ENCODE peak calls at places on chromosome 14, in eight cellular contexts. O is upper lobe of left lung, L is H1, M is stomach, V is suprapubic skin, X is sigmoid colon, K is esophagus muscularis mucosa, G is transverse colon. W is an unnamed sample. For H3K4me1, the result is how much of the 10 kb centered on the place peaks cover.

GRCh38 chr14:54651649-54652048 is 84.7 kb downstream of the SAMD4A start:
- DNase-seq in M (no peak), V (no peak), X (no peak), L (no peak), G (no peak), O (no peak), K (no peak), W (no peak)

GRCh38 chr14:69772082-69773017 is 5.4 kb downstream of the SRSF5 start:
- DNase-seq in K (peak), O (no peak), V (no peak), M (no peak), G (no peak), X (no peak), L (no peak), W (no peak)

GRCh38 chr14:22555573-22556011 is 33.4 kb downstream of the DAD1 start:
- DNase-seq in V (no peak), X (no peak), G (no peak), K (no peak), M (no peak), O (no peak), L (no peak), W (no peak)

GRCh38 chr14:35855886-35856481 is 29.8 kb downstream of the BRMS1L start:
- DNase-seq in M (no peak), K (no peak), X (no peak), G (no peak), V (no peak), L (no peak), O (no peak), W (no peak)

GRCh38 chr14:77199590-77199989 is 18.0 kb downstream of the TMEM63C start:
- DNase-seq in G (no peak), V (no peak), M (no peak), K (no peak), L (no peak), X (no peak), O (no peak), W (no peak)

GRCh38 chr14:76348898-76349297 is 27.0 kb upstream of the ESRRB start:
- DNase-seq in O (no peak), V (no peak), X (no peak), K (no peak), G (no peak), M (no peak), L (peak), W (no peak)

GRCh38 chr14:72845675-72846074 is 48.2 kb downstream of the DPF3 start:
- DNase-seq in L (no peak), M (no peak), G (no peak), V (no peak), X (no peak), O (no peak), K (no peak), W (no peak)

GRCh38 chr14:53842938-53843337 is 113.7 kb downstream of the BMP4 start:
- DNase-seq in X (no peak), G (no peak), V (no peak), K (no peak), O (no peak), M (no peak), L (no peak), W (no peak)

GRCh38 chr14:101112351-101113107 is 209.0 kb upstream of the RTL1 start:
- DNase-seq in L (no peak), O (peak), K (peak), G (no peak), X (peak), M (peak), V (peak), W (peak)

GRCh38 chr14:21455912-21456667 is at the start of gene CHD8:
- DNase-seq in K (peak), G (peak), X (peak), O (peak), V (peak), L (peak), M (peak), W (peak)

GRCh38 chr14:106417224-106418049 is 891.1 kb downstream of the TMEM121 start:
- DNase-seq in O (peak), V (peak), X (no peak), G (peak), K (no peak), M (peak), L (peak), W (no peak)

GRCh38 chr14:35362911-35363374 is 41.6 kb downstream of the NFKBIA start:
- DNase-seq in V (no peak), X (no peak), L (no peak), K (no peak), M (no peak), O (no peak), G (no peak), W (no peak)

GRCh38 chr14:79332504-79333197 is 878.7 kb downstream of the DIO2 start:
- DNase-seq in L (no peak), O (no peak), K (no peak), M (no peak), G (no peak), V (no peak), X (no peak), W (no peak)

GRCh38 chr14:87109271-87109670 is 883.7 kb downstream of the GALC start:
- DNase-seq in L (no peak), M (no peak), V (no peak), O (no peak), X (no peak), G (no peak), K (no peak), W (no peak)

GRCh38 chr14:78448483-78449094 is 278.4 kb downstream of the NRXN3 start:
- DNase-seq in V (no peak), K (no peak), M (peak), X (no peak), L (peak), G (peak), O (peak), W (no peak)

GRCh38 chr14:30620178-30620577 is 1.9 kb upstream of the SCFD1 start:
- DNase-seq in G (no peak), X (no peak), V (no peak), M (no peak), L (no peak), O (no peak), K (no peak), W (no peak)

GRCh38 chr14:71362920-71363584 is 455.8 kb downstream of the PCNX1 start:
- DNase-seq in V (no peak), K (no peak), G (no peak), M (no peak), L (no peak), X (no peak), O (no peak), W (no peak)

GRCh38 chr14:81062816-81063215 is 107.4 kb downstream of the TSHR start:
- DNase-seq in L (peak), K (no peak), M (no peak), X (no peak), V (no peak), G (no peak), O (no peak), W (no peak)

GRCh38 chr14:23481362-23481970 is 12.0 kb downstream of the NGDN start:
- DNase-seq in M (no peak), L (no peak), K (no peak), X (no peak), G (no peak), V (no peak), O (no peak), W (no peak)

GRCh38 chr14:92458959-92459478 is 54.6 kb upstream of the RIN3 start:
- DNase-seq in G (no peak), V (peak), L (no peak), M (no peak), X (no peak), O (no peak), K (no peak), W (no peak)
- TF ChIP-seq EP300 in G (no peak), V (no peak), L (no peak), M (no peak), X (no peak), O (no peak), K (no peak), W (no peak)

DNA sequence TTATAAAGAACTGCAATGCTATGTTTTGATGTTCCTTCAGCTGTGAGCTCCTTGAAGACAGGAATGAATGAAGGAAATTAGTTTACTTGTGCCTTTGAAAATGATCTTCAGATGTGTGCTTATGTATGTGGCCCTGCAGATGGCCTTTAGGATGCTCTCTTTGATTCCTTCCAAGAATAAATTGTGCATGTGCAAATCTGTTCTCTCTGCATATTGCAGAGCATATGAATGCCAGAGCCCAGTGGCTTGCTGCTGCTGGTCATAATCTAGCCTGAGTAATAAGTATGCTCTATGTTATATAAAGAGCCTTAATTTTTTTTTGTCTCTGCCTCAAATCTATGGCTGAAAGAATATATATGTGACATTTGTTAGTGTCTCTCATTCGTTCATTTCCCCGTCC is 341.9 kb upstream of the NOVA1 start:
- DNase-seq in O (no peak), L (no peak), M (no peak), G (no peak), K (no peak), V (no peak), X (no peak), W (no peak)
- H3K4me1 ChIP-seq in O (under half), L (under half), M (under half), G (under half), K (under half), V (under half), X (under half), W (under half)

GRCh38 chr14:68650403-68650994 is 142.4 kb downstream of the ZFP36L1 start:
- DNase-seq in M (no peak), G (no peak), X (no peak), O (no peak), L (no peak), V (no peak), K (no peak), W (no peak)
- TF ChIP-seq EP300 in M (no peak), G (no peak), X (no peak), O (no peak), L (no peak), V (no peak), K (no peak), W (no peak)

DNA sequence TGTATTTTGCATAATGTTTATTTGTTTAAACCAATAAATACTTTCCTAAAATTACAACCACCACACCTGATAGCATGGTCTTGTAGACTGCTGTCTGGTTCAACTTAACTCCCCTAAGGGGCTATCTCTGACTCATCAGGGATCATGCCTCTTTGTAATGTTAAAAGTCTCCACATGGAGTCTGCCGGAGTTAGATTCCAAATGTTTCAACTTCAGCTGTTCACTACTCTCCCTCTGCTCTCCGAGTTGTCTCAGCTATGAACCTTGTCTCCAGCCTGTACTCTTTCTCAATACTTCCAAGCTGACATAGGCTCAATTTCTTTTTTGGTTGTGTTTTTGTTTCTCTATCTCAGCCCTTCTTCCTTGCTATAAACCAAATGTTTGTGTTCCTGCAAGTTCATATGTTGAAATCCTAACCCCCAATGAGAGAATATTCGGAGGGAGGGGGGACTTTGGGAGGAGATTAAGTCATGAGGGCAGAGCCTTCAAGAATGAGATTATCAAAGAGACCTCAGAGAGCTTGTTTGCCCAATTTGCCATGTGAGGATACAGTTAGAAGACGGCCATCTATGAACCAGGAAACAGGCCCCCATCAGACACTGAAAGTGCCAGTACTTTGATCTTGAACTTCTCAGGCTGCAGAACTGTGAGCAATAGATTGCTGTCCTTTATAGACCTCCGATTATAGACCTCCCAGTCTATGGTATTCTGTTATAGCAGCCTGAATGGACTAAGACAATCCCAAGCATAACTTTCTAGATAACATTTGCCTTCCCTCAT is 858.2 kb downstream of the VRK1 start:
- DNase-seq in V (no peak), L (no peak), M (no peak), X (no peak), K (no peak), G (no peak), O (no peak), W (no peak)
- H3K4me1 ChIP-seq in V (under half), L (under half), M (under half), X (under half), K (under half), G (under half), O (under half), W (under half)

GRCh38 chr14:65230287-65230728 is 128.0 kb upstream of the MAX start:
- DNase-seq in O (peak), M (peak), G (no peak), V (no peak), X (peak), K (no peak), L (no peak), W (peak)

GRCh38 chr14:65228956-65229355 is 126.6 kb upstream of the MAX start:
- DNase-seq in O (no peak), X (no peak), G (no peak), L (no peak), M (no peak), K (no peak), V (peak), W (no peak)

GRCh38 chr14:65228436-65228835 is 126.1 kb upstream of the MAX start:
- DNase-seq in K (no peak), G (no peak), V (peak), M (no peak), L (no peak), X (no peak), O (no peak), W (no peak)

GRCh38 chr14:65231286-65231980 is 129.1 kb upstream of the MAX start:
- DNase-seq in V (peak), M (no peak), O (no peak), L (no peak), K (no peak), G (no peak), X (no peak), W (no peak)

DNA sequence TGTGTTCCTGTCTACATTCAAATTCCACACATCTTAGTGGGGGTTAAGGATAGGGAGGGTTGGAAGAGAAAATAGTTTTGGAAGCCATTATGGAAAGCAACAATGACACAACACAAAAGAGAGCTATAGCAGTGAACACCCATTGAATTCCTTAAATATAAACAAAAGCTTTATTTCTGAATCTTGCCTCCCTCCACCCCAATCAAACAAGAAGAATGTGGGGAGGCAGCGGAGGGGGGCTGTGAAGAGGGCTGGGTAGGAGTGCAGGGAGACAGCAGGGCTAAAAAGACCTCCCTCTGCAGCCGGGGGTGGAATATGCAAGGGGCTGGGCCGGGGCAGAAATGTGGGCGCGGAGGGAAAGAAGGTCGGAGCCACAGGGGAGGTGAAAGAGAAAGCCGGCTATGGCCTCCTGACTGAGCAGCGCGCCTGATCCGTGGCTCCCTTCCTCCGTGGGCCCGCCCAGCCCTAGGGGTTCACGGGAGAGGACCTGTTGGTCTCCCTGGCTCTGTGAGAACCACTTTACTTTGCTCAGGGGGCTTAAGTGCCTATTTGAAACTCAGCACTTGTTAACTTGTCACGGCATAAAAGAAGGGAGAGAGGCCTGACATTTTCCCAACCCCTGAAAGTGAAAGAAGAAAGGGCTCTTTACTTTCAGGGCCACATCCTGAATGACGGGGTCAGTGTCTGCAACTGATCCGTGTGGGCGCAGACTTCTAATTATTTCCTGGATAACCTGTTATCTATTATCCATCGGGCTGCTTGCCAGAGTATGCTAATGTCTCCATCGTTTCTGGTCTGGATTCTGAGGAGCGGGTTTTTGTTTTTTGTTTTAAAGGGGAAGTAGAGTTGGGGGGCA is 127.3 kb upstream of the MAX start:
- DNase-seq in M (peak), L (no peak), G (peak), V (peak), X (no peak), O (peak), K (no peak), W (peak)
- TF ChIP-seq EP300 in M (no peak), L (no peak), G (no peak), V (no peak), X (no peak), O (no peak), K (no peak), W (no peak)